ENCODE peak calls at places on chromosomes 16 and 17, in ten cellular contexts. A is hepatocyte, O is PC-9, T is GM23338, W is HCT116, P is OCI-LY7, V is SK-N-SH, Q is MM.1S, D is GM23248, C is Karpas-422. E is an unnamed sample.

GRCh38 chr16:65950211-65950610 is 416.3 kb upstream of the CDH5 start:
- DNase-seq in A (peak; percentile 17), O (no peak), T (no peak), W (no peak), P (no peak), V (no peak), Q (no peak), D (peak; percentile 12), C (no peak), E (peak; percentile 6)

GRCh38 chr17:62966426-62967110 is 533 bp downstream of the TANC2 start:
- DNase-seq in A (peak; percentile 28), O (peak; percentile 59), T (peak; percentile 30), W (no peak), P (peak; percentile 14), V (no peak), Q (no peak), D (peak; percentile 60), C (no peak), E (peak; percentile 41)

GRCh38 chr16:88943741-88944140 is 33.3 kb downstream of the CBFA2T3 start:
- DNase-seq in A (no peak), O (no peak), T (no peak), W (no peak), P (no peak), V (no peak), Q (no peak), D (no peak), C (no peak), E (no peak)

GRCh38 chr17:71327376-71328059 is 793.3 kb upstream of the SOX9 start:
- DNase-seq in A (no peak), O (no peak), T (no peak), W (no peak), P (no peak), V (no peak), Q (no peak), D (peak; percentile 74), C (no peak), E (peak; percentile 51)

GRCh38 chr16:2467301-2468141 is 3.6 kb upstream of the NTN3 start:
- DNase-seq in A (peak; percentile 84), O (no peak), T (peak; percentile 83), W (peak; percentile 41), P (peak; percentile 79), V (peak; percentile 89), Q (no peak), D (peak; percentile 93), C (peak; percentile 84), E (peak; percentile 59)

GRCh38 chr17:36938566-36939058 is 1.3 kb downstream of the LHX1 start:
- DNase-seq in A (no peak), O (no peak), T (no peak), W (no peak), P (no peak), V (no peak), Q (no peak), D (no peak), C (no peak), E (no peak)

GRCh38 chr17:8894673-8895578 is 27.5 kb upstream of the PIK3R6 start:
- DNase-seq in A (peak; percentile 85), O (no peak), T (peak; percentile 79), W (peak; percentile 39), P (peak; percentile 68), V (peak; percentile 73), Q (peak; percentile 63), D (peak; percentile 85), C (peak; percentile 80), E (peak; percentile 58)

GRCh38 chr16:69397821-69398521 is 12.2 kb upstream of the TERF2 start:
- DNase-seq in A (peak; percentile 79), O (peak; percentile 83), T (peak; percentile 83), W (peak; percentile 76), P (peak; percentile 24), V (peak; percentile 61), Q (no peak), D (peak; percentile 90), C (peak; percentile 51), E (peak; percentile 47)

GRCh38 chr16:69820926-69821541 is 58.9 kb downstream of the WWP2 start:
- DNase-seq in A (peak; percentile 48), O (no peak), T (peak; percentile 17), W (no peak), P (no peak), V (peak; percentile 73), Q (no peak), D (peak; percentile 81), C (no peak), E (no peak)

GRCh38 chr16:75477680-75478473 is 13.4 kb upstream of the TMEM170A start:
- DNase-seq in A (no peak), O (no peak), T (no peak), W (no peak), P (peak; percentile 13), V (no peak), Q (no peak), D (no peak), C (no peak), E (peak; percentile 58)

GRCh38 chr17:10844667-10845387 is 6.9 kb upstream of the PIRT start:
- DNase-seq in A (peak; percentile 90), O (no peak), T (peak; percentile 87), W (peak; percentile 48), P (peak; percentile 70), V (peak; percentile 84), Q (peak; percentile 41), D (peak; percentile 77), C (peak; percentile 84), E (peak; percentile 61)

GRCh38 chr17:4485676-4486646 is 12.7 kb upstream of the SPNS2 start:
- DNase-seq in A (no peak), O (peak; percentile 30), T (no peak), W (no peak), P (no peak), V (peak; percentile 65), Q (no peak), D (no peak), C (no peak), E (no peak)

GRCh38 chr17:3959295-3959899 is 4.8 kb downstream of the ATP2A3 start:
- DNase-seq in A (peak; percentile 78), O (peak; percentile 80), T (no peak), W (no peak), P (no peak), V (no peak), Q (no peak), D (peak; percentile 55), C (no peak), E (peak; percentile 82)

GRCh38 chr17:64614266-64615011 is 47.7 kb downstream of the SMURF2 start:
- DNase-seq in A (no peak), O (no peak), T (no peak), W (no peak), P (no peak), V (no peak), Q (no peak), D (no peak), C (no peak), E (no peak)

GRCh38 chr16:62077998-62078397 is 41.8 kb upstream of the CDH8 start:
- DNase-seq in A (peak; percentile 13), O (no peak), T (peak; percentile 81), W (no peak), P (no peak), V (peak; percentile 11), Q (peak; percentile 10), D (peak; percentile 4), C (no peak), E (peak; percentile 23)

GRCh38 chr16:86449377-86450095 is 60.8 kb upstream of the FOXF1 start:
- DNase-seq in A (no peak), O (no peak), T (no peak), W (no peak), P (no peak), V (no peak), Q (no peak), D (no peak), C (no peak), E (no peak)
- H3K4me2 ChIP-seq in A (no peak overlapping the region), O (no peak overlapping the region), T (no peak overlapping the region), W (no peak overlapping the region), P (no peak overlapping the region), V (no peak overlapping the region), Q (no peak overlapping the region), D (no peak overlapping the region), C (no peak overlapping the region), E (no peak overlapping the region)

GRCh38 chr17:73539176-73539575 is 105.1 kb downstream of the SDK2 start:
- DNase-seq in A (no peak), O (no peak), T (no peak), W (no peak), P (no peak), V (peak; percentile 75), Q (no peak), D (no peak), C (no peak), E (no peak)

GRCh38 chr17:73535746-73536145 is 108.5 kb downstream of the SDK2 start:
- DNase-seq in A (no peak), O (no peak), T (no peak), W (no peak), P (no peak), V (no peak), Q (no peak), D (no peak), C (no peak), E (no peak)

GRCh38 chr17:73536700-73537680 is 107.3 kb downstream of the SDK2 start:
- DNase-seq in A (no peak), O (no peak), T (no peak), W (no peak), P (no peak), V (peak; percentile 85), Q (no peak), D (no peak), C (no peak), E (no peak)

GRCh38 chr17:73541111-73541510 is 103.1 kb downstream of the SDK2 start:
- DNase-seq in A (no peak), O (no peak), T (no peak), W (no peak), P (no peak), V (no peak), Q (no peak), D (no peak), C (no peak), E (no peak)

DNA sequence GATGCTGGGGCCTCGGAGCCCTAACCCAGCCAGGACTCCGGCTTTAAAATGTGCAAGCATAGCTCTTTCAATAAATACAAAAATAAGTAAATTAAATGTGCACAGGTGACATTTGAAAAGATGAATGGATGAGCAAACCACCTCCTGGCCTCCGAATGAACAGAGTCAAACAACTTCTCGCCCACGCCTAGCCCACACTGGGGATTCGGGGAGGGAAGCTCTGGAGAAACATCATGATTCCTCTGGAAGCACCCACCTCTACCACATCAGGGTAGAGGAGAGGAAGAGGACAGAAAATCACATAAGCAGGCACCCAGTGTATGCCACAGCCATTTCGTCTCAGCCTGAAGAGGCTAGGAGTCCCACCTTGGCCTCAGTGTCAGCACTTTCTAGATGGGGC is 105.8 kb downstream of the SDK2 start:
- DNase-seq in A (no peak), O (no peak), T (no peak), W (no peak), P (no peak), V (no peak), Q (no peak), D (no peak), C (no peak), E (no peak)
- H3K9me2 ChIP-seq in A (no peaks in the 10 kb centered on the region), O (no peaks in the 10 kb centered on the region), T (no peaks in the 10 kb centered on the region), W (no peaks in the 10 kb centered on the region), P (no peaks in the 10 kb centered on the region), V (no peaks in the 10 kb centered on the region), Q (no peaks in the 10 kb centered on the region), D (no peaks in the 10 kb centered on the region), C (no peaks in the 10 kb centered on the region), E (no peaks in the 10 kb centered on the region)

GRCh38 chr16:31136287-31136662 is 748 bp upstream of the PRSS8 start:
- DNase-seq in A (no peak), O (no peak), T (no peak), W (no peak), P (no peak), V (no peak), Q (no peak), D (no peak), C (no peak), E (no peak)
- H3K4me2 ChIP-seq in A (peak overlapping the region; percentile 76), O (peak overlapping the region; percentile 75), T (no peak overlapping the region), W (peak overlapping the region; percentile 99), P (no peak overlapping the region), V (no peak overlapping the region), Q (no peak overlapping the region), D (no peak overlapping the region), C (no peak overlapping the region), E (no peak overlapping the region)

GRCh38 chr17:14910916-14911315 is 354.2 kb downstream of the PMP22 start:
- DNase-seq in A (no peak), O (no peak), T (no peak), W (no peak), P (no peak), V (no peak), Q (no peak), D (no peak), C (no peak), E (no peak)
- H3K9me2 ChIP-seq in A (no peaks in the 10 kb centered on the region), O (no peaks in the 10 kb centered on the region), T (peaks cover 22% of the 10 kb centered on the region), W (no peaks in the 10 kb centered on the region), P (no peaks in the 10 kb centered on the region), V (no peaks in the 10 kb centered on the region), Q (no peaks in the 10 kb centered on the region), D (no peaks in the 10 kb centered on the region), C (peaks cover 3% of the 10 kb centered on the region), E (no peaks in the 10 kb centered on the region)